ENCODE peak calls at places on chromosomes 12 and 14, in nine cellular contexts. H is stromal cell of bone marrow; K is Peyer's patch; S is aorta; D is A673; W is MV-4-11; Y is NCI-H460; O is AG20443; B is activated T-cell treated with anti-CD3 and anti-CD28 coated beads, Interleukin-2, amount 50 U/mL, for 48 hours. V is an unnamed sample.
A peak's percentile ranks its signal among the peaks of the same experiment; 100 is the strongest.

GRCh38 chr14:94650444-94650775 is 38.2 kb downstream of the SERPINA3 start:
- DNase-seq in H (no peak), K (no peak), S (no peak), D (no peak), W (no peak), Y (no peak), O (no peak), B (no peak), V (no peak)

GRCh38 chr12:62764251-62764650 is 170.7 kb downstream of the PPM1H start:
- DNase-seq in H (no peak), K (no peak), S (no peak), D (no peak), W (no peak), Y (no peak), O (peak; percentile 18), B (no peak), V (no peak)

GRCh38 chr12:68159681-68160304 is at the start of gene IFNG:
- DNase-seq in H (no peak), K (no peak), S (no peak), D (no peak), W (no peak), Y (no peak), O (no peak), B (no peak), V (no peak)

GRCh38 chr12:113727651-113728061 is 238.5 kb downstream of the RBM19 start:
- DNase-seq in H (peak; percentile 16), K (no peak), S (no peak), D (no peak), W (no peak), Y (peak; percentile 11), O (peak; percentile 66), B (no peak), V (no peak)

GRCh38 chr12:49983892-49984291 is 11.1 kb downstream of the AQP6 start:
- DNase-seq in H (peak; percentile 70), K (no peak), S (no peak), D (peak; percentile 92), W (peak; percentile 68), Y (no peak), O (peak; percentile 85), B (no peak), V (no peak)

GRCh38 chr14:61585598-61586538 is 109.4 kb upstream of the HIF1A start:
- DNase-seq in H (no peak), K (no peak), S (peak; percentile 90), D (peak; percentile 14), W (no peak), Y (no peak), O (peak; percentile 54), B (no peak), V (peak; percentile 59)

GRCh38 chr14:103491691-103492090 is 30.9 kb downstream of the CKB start:
- DNase-seq in H (no peak), K (no peak), S (no peak), D (no peak), W (no peak), Y (no peak), O (no peak), B (no peak), V (peak; percentile 21)

GRCh38 chr14:24806061-24806678 is 172.2 kb upstream of the GZMB start:
- DNase-seq in H (peak; percentile 34), K (peak; percentile 77), S (peak; percentile 70), D (peak; percentile 66), W (no peak), Y (peak; percentile 62), O (peak; percentile 37), B (peak; percentile 57), V (peak; percentile 79)

GRCh38 chr14:52072266-52072780 is 3.5 kb upstream of the NID2 start:
- DNase-seq in H (no peak), K (no peak), S (no peak), D (no peak), W (no peak), Y (no peak), O (no peak), B (no peak), V (no peak)

GRCh38 chr14:104924421-104925213 is at the start of gene PLD4:
- DNase-seq in H (no peak), K (no peak), S (no peak), D (no peak), W (peak; percentile 76), Y (no peak), O (no peak), B (no peak), V (no peak)

GRCh38 chr12:93336344-93336743 is 41.4 kb upstream of the NUDT4 start:
- DNase-seq in H (no peak), K (no peak), S (no peak), D (no peak), W (peak; percentile 69), Y (no peak), O (no peak), B (no peak), V (no peak)

GRCh38 chr12:121255433-121255832 is 41.1 kb downstream of the CAMKK2 start:
- DNase-seq in H (no peak), K (no peak), S (no peak), D (no peak), W (no peak), Y (no peak), O (no peak), B (no peak), V (no peak)